ENCODE peak calls at places on chromosomes 3 and 15, in six cellular contexts. One of them, this sample, is unnamed.

GRCh38 chr15:43702701-43703433 is 9.2 kb downstream of the CKMT1A start:
- DNase-seq in EL: no peak
- DNase-seq in GM12865: no peak
- DNase-seq in nephron progenitor cell: no peak
- DNase-seq in T-helper 2 cell: no peak
- DNase-seq in AG08396: no peak
- DNase-seq in this sample: no peak

GRCh38 chr3:127487196-127487595 is 103.3 kb downstream of the TPRA1 start:
- DNase-seq in GM12865: no peak
- DNase-seq in nephron progenitor cell: no peak
- DNase-seq in EL: no peak
- DNase-seq in T-helper 2 cell: no peak
- DNase-seq in AG08396: no peak
- DNase-seq in this sample: no peak

GRCh38 chr3:169146866-169147245 is 516.7 kb downstream of the MECOM start:
- DNase-seq in T-helper 2 cell: no peak
- DNase-seq in EL: no peak
- DNase-seq in nephron progenitor cell: no peak
- DNase-seq in AG08396: no peak
- DNase-seq in GM12865: no peak
- DNase-seq in this sample: no peak

GRCh38 chr3:110138966-110139555 is 801.7 kb upstream of the DPPA4 start:
- DNase-seq in GM12865: no peak
- DNase-seq in AG08396: no peak
- DNase-seq in T-helper 2 cell: no peak
- DNase-seq in EL: no peak
- DNase-seq in nephron progenitor cell: no peak
- DNase-seq in this sample: no peak

GRCh38 chr3:122961146-122961545 is 66.4 kb downstream of the SEMA5B start:
- DNase-seq in AG08396: peak; percentile 33
- DNase-seq in GM12865: no peak
- DNase-seq in nephron progenitor cell: no peak
- DNase-seq in EL: no peak
- DNase-seq in T-helper 2 cell: no peak
- DNase-seq in this sample: no peak

GRCh38 chr3:187256217-187256616 is 35.3 kb downstream of the MASP1 start:
- DNase-seq in GM12865: no peak
- DNase-seq in EL: no peak
- DNase-seq in T-helper 2 cell: no peak
- DNase-seq in nephron progenitor cell: no peak
- DNase-seq in AG08396: no peak
- DNase-seq in this sample: no peak

GRCh38 chr15:75760689-75761435 is 48.2 kb upstream of the CSPG4 start:
- DNase-seq in EL: no peak
- DNase-seq in nephron progenitor cell: no peak
- DNase-seq in GM12865: no peak
- DNase-seq in T-helper 2 cell: no peak
- DNase-seq in AG08396: no peak
- DNase-seq in this sample: no peak

GRCh38 chr3:76912966-76913365 is 126.9 kb upstream of the ROBO2 start:
- DNase-seq in EL: no peak
- DNase-seq in nephron progenitor cell: no peak
- DNase-seq in T-helper 2 cell: no peak
- DNase-seq in AG08396: no peak
- DNase-seq in GM12865: no peak
- DNase-seq in this sample: no peak

GRCh38 chr3:36546196-36546595 is 165.9 kb downstream of the STAC start:
- DNase-seq in T-helper 2 cell: no peak
- DNase-seq in AG08396: no peak
- DNase-seq in GM12865: no peak
- DNase-seq in nephron progenitor cell: no peak
- DNase-seq in EL: no peak
- DNase-seq in this sample: no peak

This sample was measured in CD4-positive, alpha-beta T cell.